ENCODE peak calls at places on chromosomes 4 and X, in ten cellular contexts. X, E, A, D, J, P, Q, B, V and W are unnamed samples. For H3K4me1, the result is how much of the 10 kb centered on the place peaks cover.

GRCh38 chr4:33911951-33912350 is 2332.4 kb downstream of the ARAP2 start:
- DNase-seq in X (no peak), E (no peak), B (no peak), P (no peak), D (no peak), Q (no peak), J (no peak), A (no peak), V (no peak), W (no peak)

GRCh38 chr4:26648260-26648659 is 64.4 kb downstream of the TBC1D19 start:
- DNase-seq in D (no peak), B (no peak), X (no peak), A (no peak), V (no peak), E (no peak), P (no peak), J (no peak), Q (no peak), W (no peak)

GRCh38 chrX:118530537-118530936 is 34.9 kb downstream of the DOCK11 start:
- DNase-seq in A (peak), Q (peak), E (no peak), J (no peak), V (no peak), X (no peak), D (peak), B (no peak), P (no peak), W (no peak)

GRCh38 chrX:151505796-151506195 is 57.7 kb upstream of the PASD1 start:
- DNase-seq in J (no peak), D (peak), X (no peak), V (no peak), Q (no peak), B (peak), P (no peak), A (peak), E (no peak), W (peak)

GRCh38 chr4:7582313-7583096 is 147.8 kb upstream of the PSAPL1 start:
- DNase-seq in D (no peak), X (no peak), Q (no peak), E (no peak), A (no peak), B (no peak), P (no peak), J (no peak), V (no peak), W (peak)

GRCh38 chr4:180994722-180995121 is 1248.5 kb upstream of the TENM3 start:
- DNase-seq in A (no peak), J (no peak), E (no peak), B (no peak), X (no peak), V (no peak), D (no peak), Q (no peak), P (no peak), W (no peak)

GRCh38 chr4:177107288-177107901 is 202.3 kb upstream of the NEIL3 start:
- DNase-seq in Q (peak), J (no peak), X (no peak), A (no peak), E (no peak), P (no peak), V (no peak), B (no peak), D (peak), W (no peak)

GRCh38 chr4:133151301-133151680 is 2.2 kb downstream of the PCDH10 start:
- DNase-seq in D (peak), X (no peak), Q (peak), E (no peak), V (no peak), P (peak), J (no peak), B (no peak), A (peak), W (no peak)

GRCh38 chr4:87179751-87180150 is 40.7 kb downstream of the KLHL8 start:
- DNase-seq in X (no peak), D (peak), V (no peak), B (no peak), P (no peak), A (peak), J (no peak), Q (peak), E (no peak), W (no peak)

GRCh38 chr4:110837896-110838450 is 215.1 kb upstream of the PITX2 start:
- DNase-seq in V (no peak), B (no peak), A (no peak), P (no peak), J (no peak), X (no peak), Q (no peak), D (no peak), E (no peak), W (no peak)
- H3K4me1 ChIP-seq in V (under half), B (under half), A (under half), P (under half), J (under half), X (under half), Q (under half), D (under half), E (under half), W (under half)

DNA sequence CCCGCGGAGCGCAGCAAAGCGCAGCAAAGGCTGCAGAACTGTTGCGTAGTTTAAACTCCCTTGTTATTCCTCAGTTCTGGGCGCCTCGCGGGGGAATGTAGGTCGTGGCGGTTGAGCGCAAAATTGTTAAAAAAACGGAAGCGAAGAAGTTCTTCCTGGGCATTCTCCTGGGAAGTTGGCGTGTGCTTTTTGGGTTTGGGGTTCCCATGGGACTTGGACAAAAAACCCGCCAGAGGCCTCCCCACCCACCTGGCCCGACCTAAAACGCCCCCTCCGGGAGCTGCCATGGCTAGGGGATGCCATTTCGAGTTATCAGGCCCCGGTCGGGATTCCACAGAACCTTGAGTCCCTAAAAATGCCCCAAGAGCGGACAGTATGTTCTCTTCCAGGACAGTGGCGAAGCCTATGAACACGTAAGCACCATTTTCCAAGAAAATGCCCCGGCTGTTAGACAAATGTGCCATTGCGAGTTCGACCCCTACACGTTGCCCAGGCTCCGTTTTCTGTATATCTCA is 8.9 kb downstream of the ZIC3 start:
- DNase-seq in P (no peak), D (no peak), A (no peak), E (no peak), V (no peak), X (no peak), Q (no peak), J (no peak), B (no peak), W (no peak)
- H3K4me1 ChIP-seq in P (under half), D (under half), A (under half), E (under half), V (under half), X (under half), Q (under half), J (under half), B (under half), W (under half)

GRCh38 chr4:182827981-182828677 is 89.1 kb downstream of the DCTD start:
- DNase-seq in Q (no peak), A (no peak), D (no peak), V (no peak), E (no peak), X (no peak), P (peak), J (no peak), B (no peak), W (no peak)
- H3K4me1 ChIP-seq in Q (under half), A (under half), D (under half), V (under half), E (under half), X (under half), P (under half), J (under half), B (under half), W (under half)

GRCh38 chr4:3475041-3475712 is 12.1 kb downstream of the DOK7 start:
- DNase-seq in X (no peak), Q (no peak), B (no peak), V (no peak), A (no peak), E (no peak), J (no peak), D (no peak), P (peak), W (no peak)
- H3K4me1 ChIP-seq in X (under half), Q (under half), B (under half), V (under half), A (under half), E (under half), J (under half), D (under half), P (under half), W (under half)

DNA sequence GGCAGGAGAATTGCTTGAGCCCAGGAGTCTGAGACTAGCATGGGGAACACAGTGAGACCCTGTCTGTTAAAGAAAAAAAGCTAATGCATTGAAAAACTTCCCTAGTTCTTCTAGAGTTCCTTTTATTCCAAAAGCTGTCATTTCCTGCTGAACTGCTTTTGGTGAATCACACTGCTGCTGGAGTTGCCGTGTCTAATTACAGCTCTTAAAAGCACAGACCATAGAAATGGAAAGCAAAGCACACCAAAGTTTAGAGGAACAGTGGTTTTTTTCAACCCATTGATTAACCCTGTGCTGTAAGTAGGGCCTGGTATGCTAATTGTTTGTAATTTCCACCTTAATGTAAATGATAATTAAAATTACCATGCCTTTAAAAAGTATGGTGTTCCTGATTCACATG is 52.4 kb downstream of the SEPTIN11 start:
- DNase-seq in B (no peak), Q (peak), J (no peak), E (no peak), D (peak), A (peak), V (no peak), P (no peak), X (no peak), W (no peak)
- H3K4me1 ChIP-seq in B (under half), Q (under half), J (under half), E (under half), D (half or more), A (under half), V (under half), P (under half), X (under half), W (under half)

GRCh38 chr4:182250446-182250845 is 7.2 kb downstream of the TENM3 start:
- DNase-seq in A (no peak), D (no peak), J (no peak), X (no peak), B (no peak), E (no peak), V (no peak), P (no peak), Q (no peak), W (no peak)
- H3K4me1 ChIP-seq in A (under half), D (under half), J (under half), X (under half), B (under half), E (under half), V (under half), P (under half), Q (under half), W (under half)

DNA sequence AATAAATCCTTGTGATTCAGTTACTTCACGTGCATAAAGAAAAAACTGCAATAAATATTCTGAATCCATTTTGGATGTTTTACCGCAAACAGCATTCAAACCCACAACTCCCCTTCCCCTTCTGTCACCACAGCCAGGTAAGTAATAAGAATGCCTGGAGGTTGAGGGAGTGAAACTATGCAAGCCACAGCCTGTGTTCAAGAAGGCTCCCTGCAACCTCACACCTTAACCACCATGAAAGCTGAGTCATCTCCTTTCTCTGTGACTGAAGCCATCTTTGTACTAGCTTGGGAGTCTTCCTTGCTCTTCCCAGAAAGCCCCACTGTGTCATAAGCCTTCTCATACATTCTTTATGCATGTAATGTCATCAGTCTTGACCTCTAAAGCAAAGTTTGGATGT is 297.0 kb upstream of the PUDP start:
- DNase-seq in B (no peak), J (no peak), D (no peak), A (no peak), V (no peak), E (no peak), P (no peak), Q (no peak), X (no peak), W (no peak)
- H3K4me1 ChIP-seq in B (under half), J (under half), D (under half), A (under half), V (under half), E (under half), P (under half), Q (under half), X (under half), W (under half)

GRCh38 chrX:65196758-65197371 is 220.6 kb upstream of the ZC4H2 start:
- DNase-seq in B (no peak), E (peak), D (peak), X (peak), P (no peak), A (no peak), Q (no peak), J (no peak), V (no peak), W (peak)

GRCh38 chrX:65194547-65194946 is 218.3 kb upstream of the ZC4H2 start:
- DNase-seq in E (no peak), B (no peak), V (no peak), A (no peak), P (no peak), D (no peak), X (no peak), J (no peak), Q (no peak), W (no peak)

GRCh38 chrX:65195621-65196020 is 219.4 kb upstream of the ZC4H2 start:
- DNase-seq in D (no peak), E (no peak), X (no peak), A (no peak), B (no peak), Q (no peak), P (no peak), J (no peak), V (no peak), W (no peak)
- H3K4me1 ChIP-seq in D (under half), E (under half), X (under half), A (under half), B (under half), Q (under half), P (under half), J (under half), V (under half), W (under half)

GRCh38 chr4:2243682-2244380 is 1.9 kb upstream of the HAUS3 start:
- DNase-seq in E (peak), P (peak), X (peak), Q (peak), J (peak), V (peak), A (peak), B (peak), D (peak), W (peak)

GRCh38 chr4:2237267-2237666 is 4.7 kb downstream of the HAUS3 start:
- DNase-seq in V (no peak), B (no peak), A (no peak), X (no peak), J (no peak), Q (no peak), E (no peak), D (no peak), P (no peak), W (no peak)

GRCh38 chr4:2244947-2245786 is 3.2 kb upstream of the HAUS3 start:
- DNase-seq in D (no peak), B (no peak), V (no peak), P (no peak), Q (no peak), A (no peak), E (no peak), J (no peak), X (no peak), W (no peak)

GRCh38 chr4:2241410-2242353 is at the start of the genes HAUS3 and POLN:
- DNase-seq in J (peak), V (peak), E (peak), D (peak), A (peak), X (peak), Q (peak), P (peak), B (peak), W (peak)

DNA sequence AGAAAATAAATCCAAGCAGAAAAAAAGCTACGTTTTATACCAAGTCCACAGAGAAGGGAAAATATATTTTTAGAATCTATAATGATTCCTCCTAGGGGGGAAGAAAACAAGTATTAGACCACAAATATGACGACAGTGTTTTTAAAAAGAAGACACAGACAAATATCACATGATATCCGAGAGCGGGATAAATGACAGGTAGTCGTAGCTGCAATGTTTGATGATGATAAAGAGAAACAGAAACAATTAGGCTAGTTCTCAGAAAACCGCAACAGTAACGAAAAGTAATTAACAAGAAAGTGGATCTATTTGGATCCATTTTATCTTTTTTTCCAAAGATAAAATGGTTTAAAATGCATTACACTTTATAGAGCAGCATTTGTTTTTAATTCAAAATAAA is 918 bp downstream of the HAUS3 start:
- DNase-seq in A (no peak), X (no peak), E (no peak), B (no peak), J (no peak), Q (no peak), P (no peak), D (no peak), V (no peak), W (no peak)
- H3K4me1 ChIP-seq in A (under half), X (under half), E (under half), B (half or more), J (under half), Q (under half), P (under half), D (under half), V (under half), W (under half)